ENCODE peak calls at places on chromosome 12, in five cellular contexts. R, P, S, X and G are unnamed samples. For H3K9me3, the result is how much of the 10 kb centered on the place peaks cover.

GRCh38 chr12:92552412-92553108 is 150.2 kb upstream of the PLEKHG7 start:
- DNase-seq in R (no peak), P (no peak), S (peak), X (peak), G (no peak)

GRCh38 chr12:22268406-22268805 is 66.1 kb downstream of the ST8SIA1 start:
- DNase-seq in R (no peak), P (no peak), S (no peak), X (no peak), G (no peak)

GRCh38 chr12:128269108-128269713 is 2.2 kb downstream of the TMEM132C start:
- DNase-seq in R (no peak), P (no peak), S (no peak), X (no peak), G (peak)

GRCh38 chr12:124881123-124881522 is 17.5 kb upstream of the SCARB1 start:
- DNase-seq in R (no peak), P (peak), S (no peak), X (no peak), G (no peak)

GRCh38 chr12:51871918-51872688 is 15.8 kb upstream of the ANKRD33 start:
- DNase-seq in R (no peak), P (no peak), S (no peak), X (no peak), G (no peak)

GRCh38 chr12:67517181-67517887 is 131.2 kb upstream of the DYRK2 start:
- DNase-seq in R (no peak), P (no peak), S (no peak), X (peak), G (no peak)

GRCh38 chr12:95815635-95816212 is 25.2 kb upstream of the NTN4 start:
- DNase-seq in R (no peak), P (peak), S (peak), X (peak), G (peak)

GRCh38 chr12:117502633-117503032 is 141.2 kb upstream of the NOS1 start:
- DNase-seq in R (no peak), P (no peak), S (no peak), X (no peak), G (no peak)

GRCh38 chr12:3132636-3133409 is 55.6 kb downstream of the TSPAN9 start:
- DNase-seq in R (no peak), P (no peak), S (peak), X (no peak), G (peak)

GRCh38 chr12:47904647-47905312 is at the start of gene VDR:
- DNase-seq in R (peak), P (peak), S (peak), X (peak), G (peak)

GRCh38 chr12:55927588-55928502 is at the start of gene PYM1:
- DNase-seq in R (peak), P (peak), S (peak), X (peak), G (peak)

GRCh38 chr12:109996483-109996853 is 300 bp upstream of the GIT2 start:
- DNase-seq in R (no peak), P (no peak), S (no peak), X (no peak), G (no peak)

GRCh38 chr12:112907415-112908157 is 824 bp downstream of the OAS1 start:
- DNase-seq in R (no peak), P (no peak), S (no peak), X (no peak), G (no peak)

GRCh38 chr12:57205186-57205585 is 11.4 kb upstream of the NXPH4 start:
- DNase-seq in R (no peak), P (no peak), S (no peak), X (no peak), G (no peak)

GRCh38 chr12:46378530-46378929 is 6.0 kb upstream of the SLC38A2 start:
- DNase-seq in R (no peak), P (no peak), S (no peak), X (no peak), G (no peak)

GRCh38 chr12:4859478-4860210 is 50.1 kb upstream of the KCNA1 start:
- DNase-seq in R (no peak), P (no peak), S (no peak), X (no peak), G (no peak)

DNA sequence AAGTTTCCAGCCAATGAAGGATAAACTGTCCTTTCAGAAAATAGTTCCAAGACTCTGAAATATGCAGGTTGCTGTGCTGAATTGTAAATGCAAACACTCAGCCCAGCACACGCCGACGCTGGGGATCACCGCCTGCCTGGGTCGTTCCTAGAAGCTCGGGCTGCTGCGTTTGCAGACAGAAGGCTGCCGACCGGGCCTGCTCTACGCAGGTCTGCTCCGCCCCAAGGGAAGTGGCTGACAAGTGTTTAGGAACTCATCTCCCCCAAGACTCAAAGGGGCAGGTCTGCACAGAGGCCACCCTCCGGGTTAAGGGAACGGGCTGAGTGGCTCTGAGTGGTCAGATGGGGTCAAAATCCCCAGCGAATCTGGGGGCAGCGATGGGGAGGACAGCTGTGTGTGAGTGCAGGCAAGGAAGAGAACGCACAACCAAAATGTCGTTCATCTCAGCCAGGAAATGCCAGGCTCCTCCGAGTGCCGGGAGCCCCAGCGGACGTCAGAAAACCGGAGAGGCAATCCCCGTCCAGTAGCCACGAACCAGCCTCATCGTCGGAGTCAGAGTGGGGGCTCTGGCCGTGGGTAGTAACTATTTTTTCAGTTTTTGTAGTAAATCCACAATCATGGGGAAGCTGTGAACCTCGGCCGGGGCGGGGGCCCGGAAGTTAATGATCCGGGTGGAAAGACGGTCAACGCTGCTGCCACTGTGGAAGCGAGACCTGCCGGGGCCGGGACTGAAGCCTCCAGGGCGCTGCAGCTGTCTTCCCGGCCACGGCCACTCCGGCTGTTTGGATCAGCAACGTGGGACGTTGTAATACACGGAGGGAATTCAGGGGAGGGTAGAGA is 6.0 kb downstream of the GALNT9 start:
- DNase-seq in R (no peak), P (no peak), S (no peak), X (no peak), G (no peak)
- H3K9me3 ChIP-seq in R (under half), P (under half), S (under half), X (under half), G (under half)

GRCh38 chr12:28130625-28131598 is 59.3 kb upstream of the CCDC91 start:
- DNase-seq in R (peak), P (peak), S (peak), X (peak), G (no peak)
- TF ChIP-seq USF2 in R (no peak), P (no peak), S (no peak), X (no peak), G (no peak)

GRCh38 chr12:34591966-34592365 is 569.7 kb downstream of the ALG10 start:
- DNase-seq in R (no peak), P (no peak), S (no peak), X (no peak), G (no peak)
- H3K9me3 ChIP-seq in R (under half), P (half or more), S (under half), X (under half), G (under half)

DNA sequence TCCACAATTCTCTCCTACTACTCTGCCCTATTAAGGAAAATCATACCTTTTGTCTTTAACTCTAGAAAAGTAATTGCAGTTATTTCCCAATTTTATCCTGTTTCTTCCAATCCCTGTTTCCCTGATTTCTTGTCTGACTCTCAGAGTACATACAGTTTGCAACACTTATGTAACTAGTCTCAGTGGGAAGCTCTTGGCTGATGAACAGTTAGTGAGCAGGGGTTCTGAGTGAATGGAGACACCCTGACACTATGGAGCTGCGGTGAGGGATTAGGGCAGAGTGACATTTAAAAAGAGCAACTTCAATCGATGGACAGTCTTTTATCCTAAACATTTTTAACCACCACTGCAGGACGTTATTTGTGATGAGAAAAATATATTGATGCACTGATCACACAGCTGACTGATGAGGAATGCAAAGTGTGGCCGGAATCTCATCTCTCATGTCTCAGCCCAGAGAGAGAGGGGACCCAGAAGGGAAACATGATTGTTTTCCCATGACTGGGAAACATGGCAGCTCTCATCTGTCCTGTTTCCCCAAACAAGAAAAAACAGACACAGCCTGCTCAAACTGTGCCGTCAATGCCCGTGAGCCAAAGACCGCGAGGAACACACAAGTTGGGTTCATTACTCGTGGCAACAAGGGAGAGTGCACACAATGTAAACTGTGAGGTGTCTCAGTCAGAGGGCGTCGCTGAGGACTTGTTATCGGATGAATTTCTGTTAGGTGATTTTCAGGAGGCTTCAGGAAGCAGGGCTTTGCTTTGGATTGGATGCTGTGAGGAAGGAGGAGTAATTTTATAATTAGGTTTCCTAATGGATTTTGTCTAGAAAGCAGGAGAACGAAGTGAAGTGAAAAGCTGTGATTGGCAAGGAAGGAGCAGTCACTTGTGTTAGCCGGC is 5.2 kb upstream of the SLC6A13 start:
- DNase-seq in R (no peak), P (no peak), S (peak), X (no peak), G (no peak)
- TF ChIP-seq USF2 in R (no peak), P (no peak), S (no peak), X (no peak), G (no peak)

DNA sequence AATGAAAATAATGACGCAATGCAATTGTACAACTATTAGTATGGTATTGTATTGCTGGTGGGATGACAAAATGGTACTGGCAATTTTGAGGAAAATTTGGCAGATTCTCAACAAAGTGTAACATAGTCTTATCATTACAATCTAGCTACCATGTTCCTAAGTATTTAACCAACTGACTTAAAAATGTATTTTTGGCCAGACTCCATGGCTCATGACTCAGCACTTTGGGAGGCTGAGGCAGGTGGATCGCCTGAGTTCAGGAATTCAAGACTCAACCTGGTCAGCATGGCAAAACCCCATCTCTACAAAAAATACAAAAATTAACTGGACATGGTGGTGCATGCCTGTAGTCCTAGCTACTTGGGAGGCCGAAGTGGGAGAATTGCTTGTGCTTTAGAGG is 1409.5 kb downstream of the AACS start:
- DNase-seq in R (no peak), P (no peak), S (no peak), X (no peak), G (no peak)
- H3K9me3 ChIP-seq in R (under half), P (half or more), S (under half), X (under half), G (under half)

GRCh38 chr12:53299101-53299453 is 418 bp upstream of the MYG1 start:
- DNase-seq in R (no peak), P (peak), S (peak), X (peak), G (no peak)
- TF ChIP-seq USF2 in R (no peak), P (no peak), S (no peak), X (no peak), G (no peak)